ENCODE peak calls at places on chromosomes 2 and 18, in nine cellular contexts. O is heart left ventricle, M is stomach, N is adrenal gland, R is K562, L is endothelial cell of umbilical vein, B is HepG2, A is ovary, D is tibial nerve. I is an unnamed sample. For H3K4me1, the result is how much of the 10 kb centered on the place peaks cover.

GRCh38 chr2:173008786-173009185 is 66.9 kb upstream of the MAP3K20 start:
- DNase-seq in O (no peak), M (no peak), N (peak), R (no peak), L (no peak), B (peak), A (no peak), D (no peak), I (no peak)

GRCh38 chr2:101253013-101253712 is 477 bp downstream of the CNOT11 start:
- DNase-seq in O (peak), M (peak), N (peak), R (no peak), L (peak), B (no peak), A (no peak), D (peak), I (peak)

GRCh38 chr2:120482334-120482733 is 136.4 kb downstream of the INHBB start:
- DNase-seq in O (no peak), M (no peak), N (no peak), R (no peak), L (no peak), B (no peak), A (no peak), D (no peak), I (no peak)

GRCh38 chr2:21047161-21048009 is 3.5 kb upstream of the APOB start:
- DNase-seq in O (no peak), M (peak), N (peak), R (no peak), L (no peak), B (peak), A (no peak), D (no peak), I (no peak)

GRCh38 chr18:48293954-48294893 is 115.0 kb downstream of the ZBTB7C start:
- DNase-seq in O (no peak), M (no peak), N (peak), R (no peak), L (no peak), B (no peak), A (no peak), D (no peak), I (peak)

GRCh38 chr2:118774458-118775133 is 72.9 kb downstream of the EN1 start:
- DNase-seq in O (peak), M (peak), N (peak), R (peak), L (peak), B (no peak), A (peak), D (no peak), I (peak)

GRCh38 chr2:215713393-215713792 is 277.5 kb upstream of the FN1 start:
- DNase-seq in O (no peak), M (no peak), N (no peak), R (no peak), L (peak), B (peak), A (no peak), D (no peak), I (no peak)

GRCh38 chr2:138829326-138829725 is 49.1 kb upstream of the NXPH2 start:
- DNase-seq in O (peak), M (no peak), N (peak), R (peak), L (peak), B (peak), A (peak), D (no peak), I (no peak)

GRCh38 chr2:36357506-36358316 is 2.1 kb downstream of the CRIM1 start:
- DNase-seq in O (peak), M (no peak), N (no peak), R (no peak), L (peak), B (peak), A (peak), D (no peak), I (peak)

GRCh38 chr2:177391822-177392372 is 676 bp upstream of the AGPS start:
- DNase-seq in O (no peak), M (no peak), N (no peak), R (no peak), L (no peak), B (no peak), A (no peak), D (no peak), I (no peak)

GRCh38 chr2:116988303-116988702 is 826.2 kb upstream of the DDX18 start:
- DNase-seq in O (no peak), M (no peak), N (no peak), R (no peak), L (no peak), B (no peak), A (no peak), D (no peak), I (no peak)

GRCh38 chr2:160207804-160208661 is 8.0 kb upstream of the ITGB6 start:
- DNase-seq in O (peak), M (peak), N (peak), R (no peak), L (peak), B (peak), A (peak), D (peak), I (peak)

GRCh38 chr2:239758325-239758877 is 266.7 kb downstream of the NDUFA10 start:
- DNase-seq in O (no peak), M (no peak), N (no peak), R (no peak), L (no peak), B (no peak), A (no peak), D (no peak), I (no peak)

GRCh38 chr2:192051533-192051932 is 143.2 kb downstream of the TMEFF2 start:
- DNase-seq in O (no peak), M (no peak), N (no peak), R (no peak), L (no peak), B (no peak), A (no peak), D (no peak), I (no peak)

GRCh38 chr18:6745504-6746031 is 16.1 kb downstream of the ARHGAP28 start:
- DNase-seq in O (no peak), M (no peak), N (no peak), R (no peak), L (no peak), B (no peak), A (no peak), D (no peak), I (no peak)

GRCh38 chr18:68431111-68431921 is 283.6 kb downstream of the TMX3 start:
- DNase-seq in O (no peak), M (no peak), N (no peak), R (no peak), L (no peak), B (no peak), A (no peak), D (no peak), I (no peak)

GRCh38 chr2:16411788-16412187 is 253.8 kb downstream of the CYRIA start:
- DNase-seq in O (no peak), M (no peak), N (no peak), R (no peak), L (no peak), B (no peak), A (no peak), D (no peak), I (no peak)

GRCh38 chr2:23418490-23418911 is 33.5 kb downstream of the KLHL29 start:
- DNase-seq in O (no peak), M (no peak), N (no peak), R (no peak), L (no peak), B (no peak), A (peak), D (no peak), I (no peak)

GRCh38 chr18:22883189-22883588 is 49.9 kb upstream of the RBBP8 start:
- DNase-seq in O (no peak), M (no peak), N (no peak), R (no peak), L (no peak), B (no peak), A (no peak), D (no peak), I (no peak)

GRCh38 chr2:121356058-121356640 is 71.1 kb upstream of the TFCP2L1 start:
- DNase-seq in O (no peak), M (peak), N (no peak), R (peak), L (peak), B (peak), A (no peak), D (no peak), I (no peak)

GRCh38 chr2:215879977-215880940 is 133.1 kb downstream of the MREG start:
- DNase-seq in O (no peak), M (no peak), N (no peak), R (no peak), L (no peak), B (no peak), A (no peak), D (no peak), I (no peak)

GRCh38 chr2:190413421-190413820 is 5.3 kb downstream of the MFSD6 start:
- DNase-seq in O (no peak), M (no peak), N (no peak), R (no peak), L (peak), B (no peak), A (no peak), D (no peak), I (no peak)

GRCh38 chr2:6835467-6835866 is 30.2 kb downstream of the CMPK2 start:
- DNase-seq in O (no peak), M (no peak), N (no peak), R (peak), L (no peak), B (no peak), A (no peak), D (no peak), I (no peak)

GRCh38 chr2:101114268-101114783 is 36.9 kb downstream of the TBC1D8 start:
- DNase-seq in O (no peak), M (no peak), N (no peak), R (no peak), L (no peak), B (no peak), A (no peak), D (no peak), I (no peak)

GRCh38 chr2:113012436-113013335 is 7.4 kb downstream of the IL36A start:
- DNase-seq in O (no peak), M (no peak), N (no peak), R (peak), L (no peak), B (no peak), A (no peak), D (no peak), I (no peak)

GRCh38 chr18:72541871-72542690 is 2.1 kb downstream of the CBLN2 start:
- DNase-seq in O (peak), M (no peak), N (no peak), R (no peak), L (no peak), B (no peak), A (no peak), D (no peak), I (no peak)

GRCh38 chr18:48866028-48866733 is 84.6 kb downstream of the SMAD7 start:
- DNase-seq in O (peak), M (peak), N (peak), R (no peak), L (peak), B (no peak), A (peak), D (no peak), I (peak)

GRCh38 chr2:26034597-26035067 is 748 bp downstream of the RAB10 start:
- DNase-seq in O (no peak), M (no peak), N (no peak), R (no peak), L (peak), B (no peak), A (no peak), D (no peak), I (no peak)

GRCh38 chr2:189304360-189304759 is 124.8 kb upstream of the COL5A2 start:
- DNase-seq in O (no peak), M (no peak), N (no peak), R (no peak), L (no peak), B (no peak), A (no peak), D (no peak), I (no peak)

GRCh38 chr18:21686282-21687105 is 18.1 kb downstream of the ABHD3 start:
- DNase-seq in O (no peak), M (peak), N (no peak), R (no peak), L (no peak), B (peak), A (no peak), D (no peak), I (no peak)

GRCh38 chr2:112092286-112093041 is 37.4 kb downstream of the TMEM87B start:
- DNase-seq in O (no peak), M (no peak), N (no peak), R (no peak), L (peak), B (no peak), A (no peak), D (no peak), I (no peak)

GRCh38 chr2:64826703-64827102 is 162.5 kb upstream of the SLC1A4 start:
- DNase-seq in O (no peak), M (no peak), N (no peak), R (no peak), L (no peak), B (no peak), A (no peak), D (no peak), I (no peak)

DNA sequence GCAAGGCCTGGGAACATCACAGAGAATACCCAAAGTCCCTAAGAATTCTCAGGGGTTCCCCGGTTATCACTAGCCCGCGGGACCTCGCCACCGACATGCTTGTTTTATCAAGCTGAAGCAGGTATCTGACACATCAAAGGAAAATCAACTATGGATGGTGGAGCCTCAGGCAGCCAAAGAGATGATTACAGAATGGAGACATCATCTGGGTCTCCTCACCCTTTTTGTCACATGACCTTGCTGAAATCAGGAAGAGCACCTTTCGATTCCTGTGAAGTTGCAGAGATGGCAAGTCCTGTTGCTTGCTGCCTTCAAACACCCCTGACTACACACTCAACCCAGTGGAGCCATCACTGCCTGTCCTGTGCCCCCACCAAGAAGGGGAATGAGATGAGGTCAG is 19.2 kb upstream of the CAB39 start:
- DNase-seq in O (no peak), M (no peak), N (no peak), R (no peak), L (no peak), B (no peak), A (no peak), D (no peak), I (no peak)
- H3K4me1 ChIP-seq in O (under half), M (under half), N (under half), R (under half), L (under half), B (under half), A (under half), D (under half), I (under half)

GRCh38 chr18:39453356-39453755 is 1887.8 kb upstream of the CELF4 start:
- DNase-seq in O (no peak), M (no peak), N (no peak), R (no peak), L (no peak), B (no peak), A (no peak), D (no peak), I (no peak)
- H3K4me3 ChIP-seq in O (no peak), M (no peak), N (no peak), R (no peak), L (no peak), B (no peak), A (no peak), D (no peak), I (no peak)

DNA sequence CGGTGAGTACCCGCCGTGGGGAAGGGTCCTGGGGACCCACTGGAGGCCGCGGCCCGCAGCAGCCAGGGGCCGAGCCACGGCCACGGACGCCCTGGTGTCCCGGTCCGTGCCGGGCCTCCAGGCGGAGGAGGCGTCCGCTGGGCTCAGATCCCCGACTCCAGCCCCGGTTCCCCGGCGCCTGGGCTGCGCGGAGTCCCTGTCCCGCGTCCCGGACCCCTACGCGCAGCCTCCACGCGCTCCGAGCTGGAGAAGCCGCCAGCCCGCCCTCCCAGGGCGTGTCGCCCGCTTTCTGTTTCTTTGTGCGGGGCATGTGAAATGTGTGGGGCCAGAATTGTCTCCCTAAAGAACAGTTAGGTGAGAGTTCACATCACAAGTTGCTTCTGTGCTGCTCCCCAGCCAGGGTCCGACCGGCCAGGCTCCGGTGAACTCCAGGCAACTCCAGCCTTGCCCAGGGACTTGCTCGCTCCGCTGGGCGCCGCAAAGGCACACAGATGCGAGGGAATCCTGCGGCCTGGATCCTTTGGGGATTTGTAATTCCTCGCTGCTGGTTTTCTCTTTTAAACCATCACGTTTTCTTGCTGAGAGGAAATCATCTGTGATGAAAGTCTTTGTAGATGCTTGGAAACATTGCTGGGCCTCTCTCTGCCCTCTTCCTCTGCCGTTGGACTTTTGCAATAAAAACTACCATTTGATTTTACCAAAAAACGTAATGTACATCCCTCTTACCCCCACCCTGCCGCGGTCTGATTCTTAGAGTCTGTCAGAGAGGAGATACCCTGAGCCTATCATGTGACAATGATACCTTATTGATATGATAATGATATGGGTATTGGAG is 570 bp downstream of the GYPC start:
- DNase-seq in O (peak), M (no peak), N (peak), R (peak), L (no peak), B (no peak), A (peak), D (no peak), I (no peak)
- TF ChIP-seq POLR2A in O (no peak), M (no peak), N (no peak), R (peak), L (no peak), B (no peak), A (no peak), D (no peak), I (no peak)

GRCh38 chr2:68420254-68420910 is 46.7 kb downstream of the FBXO48 start:
- DNase-seq in O (no peak), M (no peak), N (no peak), R (no peak), L (no peak), B (no peak), A (no peak), D (no peak), I (no peak)
- H3K4me1 ChIP-seq in O (under half), M (under half), N (under half), R (under half), L (under half), B (under half), A (under half), D (under half), I (under half)

GRCh38 chr2:128777091-128778045 is 458.7 kb upstream of the HS6ST1 start:
- DNase-seq in O (no peak), M (peak), N (no peak), R (no peak), L (no peak), B (no peak), A (no peak), D (no peak), I (no peak)
- H3K4me3 ChIP-seq in O (no peak), M (no peak), N (no peak), R (no peak), L (no peak), B (no peak), A (no peak), D (no peak), I (no peak)